ENCODE peak calls at places on chromosome 1, in nine cellular contexts. E is WERI-Rb-1; G is right lobe of liver; I is CD4-positive, alpha-beta memory T cell; S is mesenchymal stem cell; P is tibial nerve; T is CD8-positive, alpha-beta memory T cell; J is sigmoid colon; A is IMR-90. L is an unnamed sample.

GRCh38 chr1:246695136-246695535 is 29.1 kb upstream of the SCCPDH start:
- DNase-seq in E (no peak), G (no peak), I (no peak), S (no peak), P (no peak), T (no peak), J (no peak), A (peak; percentile 41), L (no peak)

GRCh38 chr1:55214214-55214902 is 806 bp downstream of the USP24 start:
- DNase-seq in E (peak; percentile 83), G (peak; percentile 63), I (peak; percentile 63), S (peak; percentile 48), P (peak; percentile 17), T (peak; percentile 21), J (peak; percentile 71), A (no peak), L (peak; percentile 16)

GRCh38 chr1:25572708-25573590 is 29.5 kb downstream of the LDLRAP1 start:
- DNase-seq in E (peak; percentile 85), G (no peak), I (no peak), S (peak; percentile 60), P (no peak), T (peak; percentile 35), J (no peak), A (peak; percentile 42), L (no peak)

GRCh38 chr1:10917513-10918454 is 94.7 kb upstream of the TARDBP start:
- DNase-seq in E (no peak), G (no peak), I (no peak), S (no peak), P (no peak), T (peak; percentile 19), J (no peak), A (no peak), L (no peak)

GRCh38 chr1:157274698-157275534 is 136.7 kb upstream of the ETV3 start:
- DNase-seq in E (no peak), G (no peak), I (no peak), S (peak; percentile 7), P (no peak), T (no peak), J (no peak), A (peak; percentile 56), L (no peak)

GRCh38 chr1:6913086-6913485 is 127.8 kb downstream of the CAMTA1 start:
- DNase-seq in E (no peak), G (no peak), I (no peak), S (no peak), P (no peak), T (no peak), J (no peak), A (no peak), L (no peak)

GRCh38 chr1:63129184-63129583 is 193.2 kb upstream of the FOXD3 start:
- DNase-seq in E (no peak), G (no peak), I (no peak), S (no peak), P (no peak), T (no peak), J (no peak), A (no peak), L (no peak)

GRCh38 chr1:204080163-204080903 is 7.4 kb downstream of the SOX13 start:
- DNase-seq in E (peak; percentile 94), G (peak; percentile 75), I (no peak), S (peak; percentile 80), P (peak; percentile 65), T (no peak), J (peak; percentile 92), A (peak; percentile 72), L (no peak)

GRCh38 chr1:154741327-154741726 is 128.8 kb downstream of the KCNN3 start:
- DNase-seq in E (no peak), G (no peak), I (no peak), S (no peak), P (no peak), T (no peak), J (no peak), A (peak; percentile 17), L (no peak)

DNA sequence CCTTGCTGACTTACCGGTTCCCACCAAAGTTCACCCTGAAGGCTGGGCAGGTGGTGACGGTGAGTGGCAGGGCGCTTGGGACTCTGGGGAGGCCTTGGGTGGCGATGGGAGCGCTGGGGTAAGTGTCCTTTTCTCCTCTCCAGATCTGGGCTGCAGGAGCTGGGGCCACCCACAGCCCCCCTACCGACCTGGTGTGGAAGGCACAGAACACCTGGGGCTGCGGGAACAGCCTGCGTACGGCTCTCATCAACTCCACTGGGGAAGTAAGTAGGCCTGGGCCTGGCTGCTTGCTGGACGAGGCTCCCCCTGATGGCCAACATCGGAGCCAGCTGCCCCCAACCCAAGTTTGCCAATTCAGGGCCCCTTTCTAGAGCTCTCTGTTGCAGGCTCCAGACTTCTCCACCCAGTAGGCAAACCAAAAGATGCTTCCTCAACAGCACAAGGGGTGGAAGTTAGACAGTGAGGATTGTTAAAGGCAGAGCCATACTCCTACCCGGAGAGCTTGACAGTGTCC is 16.4 kb upstream of the SEMA4A start:
- DNase-seq in E (no peak), G (no peak), I (peak; percentile 41), S (no peak), P (no peak), T (no peak), J (no peak), A (no peak), L (no peak)
- H3K27ac ChIP-seq in E (no peak overlapping the region), G (no peak overlapping the region), I (no peak overlapping the region), S (no peak overlapping the region), P (no peak overlapping the region), T (no peak overlapping the region), J (no peak overlapping the region), A (no peak overlapping the region), L (no peak overlapping the region)

GRCh38 chr1:37808369-37809319 is 636 bp upstream of the YRDC start:
- DNase-seq in E (peak; percentile 83), G (peak; percentile 94), I (no peak), S (peak; percentile 89), P (peak; percentile 15), T (no peak), J (peak; percentile 86), A (peak; percentile 76), L (no peak)

GRCh38 chr1:37809942-37810341 is 1.9 kb upstream of the YRDC start:
- DNase-seq in E (no peak), G (no peak), I (no peak), S (no peak), P (no peak), T (no peak), J (no peak), A (no peak), L (no peak)

GRCh38 chr1:37811027-37811655 is 3.1 kb upstream of the YRDC start:
- DNase-seq in E (peak; percentile 77), G (peak; percentile 60), I (peak; percentile 62), S (peak; percentile 87), P (peak; percentile 23), T (peak; percentile 51), J (peak; percentile 81), A (peak; percentile 76), L (peak; percentile 20)

GRCh38 chr1:37807220-37807554 is 403 bp upstream of the C1orf122 start:
- DNase-seq in E (no peak), G (no peak), I (no peak), S (no peak), P (no peak), T (no peak), J (no peak), A (no peak), L (no peak)

GRCh38 chr1:37807555-37808368 is at the start of the genes C1orf122 and YRDC:
- DNase-seq in E (peak; percentile 95), G (peak; percentile 97), I (peak; percentile 93), S (peak; percentile 95), P (peak; percentile 81), T (peak; percentile 87), J (peak; percentile 97), A (peak; percentile 92), L (peak; percentile 84)
- H3K36me3 ChIP-seq in E (peaks cover 54% of the 10 kb centered on the region), G (peaks cover 19% of the 10 kb centered on the region), I (peaks cover 31% of the 10 kb centered on the region), S (peaks cover 56% of the 10 kb centered on the region), P (peaks cover 40% of the 10 kb centered on the region), T (peaks cover 38% of the 10 kb centered on the region), J (peaks cover 13% of the 10 kb centered on the region), A (peaks cover 30% of the 10 kb centered on the region), L (peaks cover 39% of the 10 kb centered on the region)

GRCh38 chr1:225825606-225826005 is 15.7 kb downstream of the EPHX1 start:
- DNase-seq in E (no peak), G (peak; percentile 37), I (no peak), S (no peak), P (no peak), T (no peak), J (peak; percentile 56), A (no peak), L (no peak)
- H3K27ac ChIP-seq in E (no peak overlapping the region), G (peak overlapping the region; percentile 66), I (no peak overlapping the region), S (no peak overlapping the region), P (no peak overlapping the region), T (no peak overlapping the region), J (no peak overlapping the region), A (no peak overlapping the region), L (no peak overlapping the region)

DNA sequence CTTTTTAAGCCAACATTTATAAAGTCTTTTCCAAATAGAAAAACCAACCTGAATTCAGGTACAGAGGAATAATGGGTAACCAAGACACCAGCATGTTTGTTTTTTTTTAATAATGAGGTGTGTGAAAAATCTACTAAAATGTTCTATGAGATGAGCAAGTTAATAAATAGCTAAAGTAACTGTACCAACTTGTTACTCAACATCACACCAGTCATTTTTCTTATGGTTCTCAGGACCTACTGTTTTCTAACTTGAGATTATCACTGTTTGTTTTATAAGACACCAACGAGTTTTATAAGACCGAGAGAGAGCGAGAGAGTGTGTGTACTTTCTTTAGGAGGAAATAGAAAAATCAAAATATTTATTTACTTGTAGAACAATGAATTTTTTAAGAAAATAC is 12.4 kb downstream of the ELK4 start:
- DNase-seq in E (no peak), G (no peak), I (no peak), S (no peak), P (no peak), T (no peak), J (no peak), A (no peak), L (no peak)
- H3K36me3 ChIP-seq in E (peaks cover 89% of the 10 kb centered on the region), G (no peaks in the 10 kb centered on the region), I (peaks cover 63% of the 10 kb centered on the region), S (peaks cover 72% of the 10 kb centered on the region), P (peaks cover 90% of the 10 kb centered on the region), T (peaks cover 40% of the 10 kb centered on the region), J (peaks cover 6% of the 10 kb centered on the region), A (peaks cover 42% of the 10 kb centered on the region), L (peaks cover 69% of the 10 kb centered on the region)

GRCh38 chr1:162709870-162710269 is 77.6 kb downstream of the DDR2 start:
- DNase-seq in E (no peak), G (no peak), I (no peak), S (no peak), P (no peak), T (no peak), J (no peak), A (peak; percentile 44), L (no peak)
- H3K27ac ChIP-seq in E (no peak overlapping the region), G (no peak overlapping the region), I (no peak overlapping the region), S (no peak overlapping the region), P (no peak overlapping the region), T (no peak overlapping the region), J (peak overlapping the region; percentile 80), A (peak overlapping the region; percentile 93), L (no peak overlapping the region)

GRCh38 chr1:4253918-4254317 is 353.8 kb upstream of the C1orf174 start:
- DNase-seq in E (no peak), G (no peak), I (no peak), S (no peak), P (no peak), T (no peak), J (no peak), A (no peak), L (no peak)

GRCh38 chr1:4261327-4261726 is 361.3 kb upstream of the C1orf174 start:
- DNase-seq in E (no peak), G (no peak), I (no peak), S (no peak), P (no peak), T (no peak), J (no peak), A (no peak), L (no peak)

GRCh38 chr1:4256351-4256750 is 356.3 kb upstream of the C1orf174 start:
- DNase-seq in E (no peak), G (no peak), I (no peak), S (no peak), P (no peak), T (no peak), J (no peak), A (no peak), L (no peak)
- H3K36me3 ChIP-seq in E (no peaks in the 10 kb centered on the region), G (no peaks in the 10 kb centered on the region), I (no peaks in the 10 kb centered on the region), S (no peaks in the 10 kb centered on the region), P (no peaks in the 10 kb centered on the region), T (no peaks in the 10 kb centered on the region), J (no peaks in the 10 kb centered on the region), A (no peaks in the 10 kb centered on the region), L (no peaks in the 10 kb centered on the region)

L was measured in effector memory CD4-positive, alpha-beta T cell.